ENCODE peak calls at places on chromosomes 7 and 10, in six cellular contexts. G is ovary, A is adrenal gland, Z is HCT116, D is Peyer's patch, C is stomach. P is an unnamed sample. For H3K36me3, the result is how much of the 10 kb centered on the place peaks cover.

GRCh38 chr10:120705306-120705705 is 145.9 kb upstream of the WDR11 start:
- DNase-seq in Z (no peak), G (no peak), A (no peak), D (no peak), C (no peak), P (no peak)

GRCh38 chr7:40876604-40877003 is 741.8 kb downstream of the SUGCT start:
- DNase-seq in D (no peak), C (no peak), A (no peak), G (no peak), Z (no peak), P (no peak)

GRCh38 chr10:94066411-94066810 is 72.7 kb downstream of the PLCE1 start:
- DNase-seq in C (no peak), Z (no peak), G (peak), D (no peak), A (no peak), P (no peak)

GRCh38 chr10:35416628-35417625 is 80.6 kb downstream of the CCNY start:
- DNase-seq in Z (no peak), C (no peak), A (peak), D (no peak), G (no peak), P (no peak)

GRCh38 chr7:2477447-2478386 is 1.5 kb upstream of the GRIFIN start:
- DNase-seq in A (peak), C (peak), Z (peak), D (peak), G (no peak), P (no peak)

GRCh38 chr10:11429439-11430052 is 181.9 kb downstream of the USP6NL start:
- DNase-seq in C (no peak), Z (no peak), G (no peak), D (no peak), A (no peak), P (no peak)

GRCh38 chr7:151025924-151026671 is 1.8 kb upstream of the ATG9B start:
- DNase-seq in A (no peak), C (no peak), Z (no peak), D (no peak), G (no peak), P (no peak)

GRCh38 chr10:70078937-70079336 is 26.3 kb downstream of the MACROH2A2 start:
- DNase-seq in A (no peak), G (no peak), D (no peak), C (no peak), Z (no peak), P (no peak)

GRCh38 chr10:120584786-120585185 is 127.8 kb downstream of the PLPP4 start:
- DNase-seq in D (no peak), G (no peak), Z (no peak), C (no peak), A (no peak), P (no peak)

GRCh38 chr7:69890081-69890369 is 291.8 kb downstream of the AUTS2 start:
- DNase-seq in G (no peak), C (no peak), Z (no peak), A (no peak), D (no peak), P (no peak)

GRCh38 chr7:6057316-6058128 is 26.3 kb downstream of the ANKRD61 start:
- DNase-seq in D (no peak), A (no peak), Z (no peak), C (no peak), G (no peak), P (no peak)

GRCh38 chr7:38502289-38502688 is 128.9 kb downstream of the AMPH start:
- DNase-seq in C (no peak), D (no peak), A (no peak), G (no peak), Z (no peak), P (no peak)

GRCh38 chr7:18558503-18558902 is 63.0 kb downstream of the HDAC9 start:
- DNase-seq in D (no peak), G (no peak), Z (no peak), C (no peak), A (no peak), P (no peak)

GRCh38 chr7:150379590-150380379 is 655 bp downstream of the ZNF775 start:
- DNase-seq in A (no peak), G (no peak), C (no peak), D (peak), Z (no peak), P (no peak)

GRCh38 chr7:27346531-27347260 is 104.1 kb downstream of the EVX1 start:
- DNase-seq in D (no peak), G (peak), A (peak), Z (peak), C (peak), P (no peak)

GRCh38 chr7:71538210-71538609 is 406.3 kb downstream of the GALNT17 start:
- DNase-seq in A (no peak), D (no peak), C (no peak), Z (no peak), G (no peak), P (no peak)

GRCh38 chr7:113289140-113289740 is 170.9 kb upstream of the SMIM30 start:
- DNase-seq in C (no peak), Z (peak), D (no peak), A (no peak), G (no peak), P (no peak)

GRCh38 chr10:101224060-101224909 is 5.0 kb downstream of the LBX1 start:
- DNase-seq in Z (no peak), D (no peak), G (no peak), A (no peak), C (no peak), P (no peak)

GRCh38 chr7:135697276-135698049 is 30.5 kb downstream of the SLC13A4 start:
- DNase-seq in D (no peak), G (no peak), Z (no peak), A (no peak), C (no peak), P (no peak)

GRCh38 chr10:98684019-98684899 is 237.5 kb upstream of the HPS1 start:
- DNase-seq in A (no peak), G (no peak), C (no peak), D (no peak), Z (no peak), P (no peak)

GRCh38 chr7:42913591-42913990 is 1.7 kb upstream of the C7orf25 start:
- DNase-seq in Z (no peak), C (no peak), D (no peak), G (no peak), A (no peak), P (no peak)

GRCh38 chr10:57983226-57983870 is 284.3 kb downstream of the IPMK start:
- DNase-seq in C (no peak), Z (peak), A (no peak), D (no peak), G (no peak), P (no peak)

GRCh38 chr7:106450716-106451115 is 165.9 kb upstream of the NAMPT start:
- DNase-seq in D (no peak), G (no peak), Z (no peak), C (no peak), A (no peak), P (no peak)

GRCh38 chr10:24209421-24209770 is 458 bp downstream of the KIAA1217 start:
- DNase-seq in G (no peak), C (no peak), D (no peak), Z (no peak), A (peak), P (no peak)

GRCh38 chr10:104100795-104101194 is 15.1 kb upstream of the COL17A1 start:
- DNase-seq in Z (no peak), D (no peak), C (no peak), A (no peak), G (no peak), P (no peak)

GRCh38 chr10:84497978-84498377 is 169.6 kb downstream of the CCSER2 start:
- DNase-seq in D (no peak), C (no peak), G (no peak), A (no peak), Z (no peak), P (no peak)

GRCh38 chr7:141462958-141463357 is 88.3 kb upstream of the AGK start:
- DNase-seq in C (no peak), G (no peak), D (no peak), Z (no peak), A (no peak), P (no peak)

GRCh38 chr7:915291-916218 is 38.9 kb downstream of the ADAP1 start:
- DNase-seq in Z (no peak), C (no peak), D (no peak), G (no peak), A (no peak), P (no peak)

GRCh38 chr7:85573346-85573745 is 386.5 kb upstream of the SEMA3D start:
- DNase-seq in A (no peak), G (no peak), Z (no peak), D (no peak), C (no peak), P (no peak)

GRCh38 chr10:124006526-124006925 is 86.9 kb downstream of the CHST15 start:
- DNase-seq in A (no peak), Z (no peak), D (no peak), C (no peak), G (peak), P (peak)

GRCh38 chr10:44289125-44289524 is 95.8 kb downstream of the CXCL12 start:
- DNase-seq in G (no peak), Z (no peak), A (no peak), D (no peak), C (no peak), P (no peak)
- H3K36me3 ChIP-seq in G (under half), Z (under half), A (under half), D (under half), C (under half), P (under half)

DNA sequence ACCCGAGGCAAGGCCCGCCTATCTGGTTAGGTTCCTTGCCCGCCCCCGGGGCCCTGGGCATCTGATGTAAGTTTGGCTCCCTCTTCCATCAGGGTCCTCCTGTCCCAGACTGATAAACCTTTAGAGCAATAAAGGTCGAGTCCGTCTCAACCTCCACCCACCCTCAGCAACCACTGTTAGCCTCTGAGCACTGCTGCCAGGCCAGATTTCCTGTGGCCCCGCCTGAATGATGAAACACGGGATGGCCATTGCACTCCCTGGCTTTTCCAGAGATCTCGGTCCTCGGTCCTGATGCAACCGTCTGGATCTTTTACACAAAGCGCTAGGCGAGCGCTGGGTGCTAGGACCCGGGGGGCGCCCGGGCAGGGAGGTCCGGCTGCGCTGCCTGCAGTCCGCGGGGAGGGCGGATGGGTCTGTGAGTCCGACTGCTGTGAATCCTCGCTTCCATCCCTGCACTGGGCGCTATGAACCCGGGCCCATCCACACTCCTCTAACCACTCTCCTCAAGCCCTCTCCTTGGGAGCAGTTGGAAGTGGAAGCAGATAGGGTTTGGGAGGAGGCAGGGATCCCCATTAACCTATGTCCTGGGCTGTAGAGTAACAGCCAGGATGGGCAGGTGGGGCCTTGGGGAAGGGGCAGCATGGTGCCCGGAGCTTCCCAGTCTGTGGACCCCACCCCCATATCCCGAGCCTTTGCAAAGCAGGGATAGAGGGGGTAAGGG is 875 bp upstream of the DDIT4 start:
- DNase-seq in A (peak), Z (peak), G (peak), D (peak), C (peak), P (peak)
- TF ChIP-seq POLR2A in A (peak), Z (peak), G (peak), D (no peak), C (no peak), P (peak)

DNA sequence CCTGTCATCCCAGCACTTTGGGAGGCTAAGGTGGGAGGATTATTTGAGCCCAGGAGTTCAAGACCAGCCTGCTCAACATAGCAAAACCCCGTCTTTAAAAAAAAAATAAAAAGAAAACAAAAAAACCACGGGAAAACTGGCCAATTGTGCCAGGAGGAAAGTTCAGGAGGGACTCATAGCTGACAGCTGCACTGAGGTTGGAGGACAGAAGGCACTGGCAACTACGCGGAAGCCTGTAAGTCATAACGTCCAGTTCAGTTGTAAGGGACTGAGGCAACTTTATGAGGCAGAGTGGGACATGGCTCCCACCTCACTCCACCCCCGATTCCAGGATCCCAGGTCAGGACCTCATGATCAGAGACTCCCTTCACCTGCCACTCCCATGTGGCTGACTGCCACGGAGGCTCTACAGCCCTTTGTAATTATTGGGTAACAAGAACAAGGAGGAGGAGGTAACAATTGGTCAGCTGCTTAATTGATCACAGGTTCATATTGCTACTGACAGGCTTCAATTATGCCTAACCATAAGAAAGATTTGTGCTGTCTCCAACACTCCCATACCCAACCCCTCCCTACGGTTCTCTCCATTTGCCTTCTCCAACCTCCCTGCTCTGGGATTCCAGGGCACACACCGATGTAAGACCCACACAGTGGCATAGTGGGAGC is 1.9 kb upstream of the CCL24 start:
- DNase-seq in C (no peak), Z (no peak), G (no peak), A (no peak), D (no peak), P (no peak)
- TF ChIP-seq CTCF in C (no peak), Z (no peak), G (no peak), A (no peak), D (no peak), P (no peak)

GRCh38 chr10:20668985-20669384 is 228.1 kb downstream of the NEBL start:
- DNase-seq in G (no peak), Z (no peak), A (no peak), D (no peak), C (no peak), P (no peak)
- H3K36me3 ChIP-seq in G (under half), Z (under half), A (under half), D (under half), C (under half), P (under half)

GRCh38 chr7:30428586-30429530 is 49.7 kb downstream of the NOD1 start:
- DNase-seq in D (no peak), G (no peak), C (no peak), Z (no peak), A (no peak), P (no peak)
- TF ChIP-seq POLR2A in D (no peak), G (no peak), C (no peak), Z (no peak), A (no peak), P (no peak)